ENCODE peak calls at places on chromosomes 3 and 15, in nine cellular contexts. One of them, this sample, is unnamed.

GRCh38 chr3:37163262-37164020 is 10.9 kb downstream of the LRRFIP2 start:
- DNase-seq in cardiac fibroblast: peak
- DNase-seq in body of pancreas: no peak
- DNase-seq in heart left ventricle: no peak
- DNase-seq in GM12864: no peak
- DNase-seq in thoracic aorta: no peak
- DNase-seq in fibroblast of mammary gland: peak
- DNase-seq in foreskin fibroblast: peak
- DNase-seq in adrenal gland: no peak
- DNase-seq in this sample: no peak

GRCh38 chr3:71421820-71422566 is 161.5 kb downstream of the FOXP1 start:
- DNase-seq in cardiac fibroblast: no peak
- DNase-seq in body of pancreas: no peak
- DNase-seq in heart left ventricle: no peak
- DNase-seq in GM12864: peak
- DNase-seq in thoracic aorta: no peak
- DNase-seq in fibroblast of mammary gland: no peak
- DNase-seq in foreskin fibroblast: no peak
- DNase-seq in adrenal gland: no peak
- DNase-seq in this sample: no peak

GRCh38 chr15:62506217-62506805 is 341.2 kb upstream of the C2CD4B start:
- DNase-seq in cardiac fibroblast: peak
- DNase-seq in body of pancreas: peak
- DNase-seq in heart left ventricle: no peak
- DNase-seq in GM12864: no peak
- DNase-seq in thoracic aorta: no peak
- DNase-seq in fibroblast of mammary gland: peak
- DNase-seq in foreskin fibroblast: peak
- DNase-seq in adrenal gland: no peak
- DNase-seq in this sample: peak

GRCh38 chr15:81411056-81411455 is 37.0 kb upstream of the TMC3 start:
- DNase-seq in cardiac fibroblast: no peak
- DNase-seq in body of pancreas: no peak
- DNase-seq in heart left ventricle: no peak
- DNase-seq in GM12864: no peak
- DNase-seq in thoracic aorta: no peak
- DNase-seq in fibroblast of mammary gland: no peak
- DNase-seq in foreskin fibroblast: no peak
- DNase-seq in adrenal gland: no peak
- DNase-seq in this sample: no peak

GRCh38 chr3:147816770-147817169 is 407.6 kb downstream of the ZIC1 start:
- DNase-seq in cardiac fibroblast: peak
- DNase-seq in body of pancreas: peak
- DNase-seq in heart left ventricle: peak
- DNase-seq in GM12864: no peak
- DNase-seq in thoracic aorta: no peak
- DNase-seq in fibroblast of mammary gland: peak
- DNase-seq in foreskin fibroblast: peak
- DNase-seq in adrenal gland: peak
- DNase-seq in this sample: peak

GRCh38 chr15:76330281-76330680 is 6.3 kb upstream of the ISL2 start:
- DNase-seq in cardiac fibroblast: peak
- DNase-seq in body of pancreas: peak
- DNase-seq in heart left ventricle: peak
- DNase-seq in GM12864: no peak
- DNase-seq in thoracic aorta: no peak
- DNase-seq in fibroblast of mammary gland: peak
- DNase-seq in foreskin fibroblast: peak
- DNase-seq in adrenal gland: peak
- DNase-seq in this sample: no peak

GRCh38 chr3:28050895-28051294 is 190.5 kb upstream of the CMC1 start:
- DNase-seq in cardiac fibroblast: peak
- DNase-seq in body of pancreas: no peak
- DNase-seq in heart left ventricle: no peak
- DNase-seq in GM12864: no peak
- DNase-seq in thoracic aorta: no peak
- DNase-seq in fibroblast of mammary gland: peak
- DNase-seq in foreskin fibroblast: peak
- DNase-seq in adrenal gland: no peak
- DNase-seq in this sample: peak

GRCh38 chr15:99057697-99058420 is 47.0 kb upstream of the SYNM start:
- DNase-seq in cardiac fibroblast: no peak
- DNase-seq in body of pancreas: no peak
- DNase-seq in heart left ventricle: peak
- DNase-seq in GM12864: no peak
- DNase-seq in thoracic aorta: no peak
- DNase-seq in fibroblast of mammary gland: no peak
- DNase-seq in foreskin fibroblast: no peak
- DNase-seq in adrenal gland: peak
- DNase-seq in this sample: no peak

GRCh38 chr15:100873029-100873677 is 6.5 kb upstream of the ALDH1A3 start:
- DNase-seq in cardiac fibroblast: peak
- DNase-seq in body of pancreas: peak
- DNase-seq in heart left ventricle: peak
- DNase-seq in GM12864: peak
- DNase-seq in thoracic aorta: peak
- DNase-seq in fibroblast of mammary gland: peak
- DNase-seq in foreskin fibroblast: peak
- DNase-seq in adrenal gland: peak
- DNase-seq in this sample: peak

GRCh38 chr3:25854214-25854613 is 64.3 kb downstream of the OXSM start:
- DNase-seq in cardiac fibroblast: peak
- DNase-seq in body of pancreas: no peak
- DNase-seq in heart left ventricle: no peak
- DNase-seq in GM12864: no peak
- DNase-seq in thoracic aorta: no peak
- DNase-seq in fibroblast of mammary gland: peak
- DNase-seq in foreskin fibroblast: peak
- DNase-seq in adrenal gland: no peak
- DNase-seq in this sample: no peak

GRCh38 chr3:98884675-98885371 is 16.7 kb downstream of the DCBLD2 start:
- DNase-seq in cardiac fibroblast: peak
- DNase-seq in body of pancreas: no peak
- DNase-seq in heart left ventricle: no peak
- DNase-seq in GM12864: no peak
- DNase-seq in thoracic aorta: no peak
- DNase-seq in fibroblast of mammary gland: peak
- DNase-seq in foreskin fibroblast: peak
- DNase-seq in adrenal gland: no peak
- DNase-seq in this sample: no peak

GRCh38 chr15:97684249-97684648 is 276.3 kb upstream of the ARRDC4 start:
- DNase-seq in cardiac fibroblast: no peak
- DNase-seq in body of pancreas: no peak
- DNase-seq in heart left ventricle: no peak
- DNase-seq in GM12864: no peak
- DNase-seq in thoracic aorta: no peak
- DNase-seq in fibroblast of mammary gland: no peak
- DNase-seq in foreskin fibroblast: no peak
- DNase-seq in adrenal gland: no peak
- DNase-seq in this sample: no peak

GRCh38 chr15:45611305-45611704 is 23.5 kb upstream of the SQOR start:
- DNase-seq in cardiac fibroblast: peak
- DNase-seq in body of pancreas: no peak
- DNase-seq in heart left ventricle: no peak
- DNase-seq in GM12864: no peak
- DNase-seq in thoracic aorta: no peak
- DNase-seq in fibroblast of mammary gland: peak
- DNase-seq in foreskin fibroblast: peak
- DNase-seq in adrenal gland: no peak
- DNase-seq in this sample: peak

GRCh38 chr3:157605356-157605755 is 102.1 kb upstream of the VEPH1 start:
- DNase-seq in cardiac fibroblast: no peak
- DNase-seq in body of pancreas: no peak
- DNase-seq in heart left ventricle: no peak
- DNase-seq in GM12864: no peak
- DNase-seq in thoracic aorta: no peak
- DNase-seq in fibroblast of mammary gland: no peak
- DNase-seq in foreskin fibroblast: no peak
- DNase-seq in adrenal gland: no peak
- DNase-seq in this sample: no peak

GRCh38 chr3:88061749-88062148 is 2.7 kb downstream of the ZNF654 start:
- DNase-seq in cardiac fibroblast: no peak
- DNase-seq in body of pancreas: no peak
- DNase-seq in heart left ventricle: no peak
- DNase-seq in GM12864: no peak
- DNase-seq in thoracic aorta: no peak
- DNase-seq in fibroblast of mammary gland: no peak
- DNase-seq in foreskin fibroblast: peak
- DNase-seq in adrenal gland: no peak
- DNase-seq in this sample: no peak

GRCh38 chr3:9955067-9955502 is 2.9 kb upstream of the PRRT3 start:
- DNase-seq in cardiac fibroblast: peak
- DNase-seq in body of pancreas: peak
- DNase-seq in heart left ventricle: no peak
- DNase-seq in GM12864: no peak
- DNase-seq in thoracic aorta: no peak
- DNase-seq in fibroblast of mammary gland: no peak
- DNase-seq in foreskin fibroblast: peak
- DNase-seq in adrenal gland: peak
- DNase-seq in this sample: no peak

GRCh38 chr3:15795563-15796308 is 2.0 kb downstream of the ANKRD28 start:
- DNase-seq in cardiac fibroblast: peak
- DNase-seq in body of pancreas: no peak
- DNase-seq in heart left ventricle: no peak
- DNase-seq in GM12864: no peak
- DNase-seq in thoracic aorta: no peak
- DNase-seq in fibroblast of mammary gland: peak
- DNase-seq in foreskin fibroblast: peak
- DNase-seq in adrenal gland: no peak
- DNase-seq in this sample: no peak

GRCh38 chr15:29037997-29038700 is 152.4 kb downstream of the APBA2 start:
- DNase-seq in cardiac fibroblast: no peak
- DNase-seq in body of pancreas: no peak
- DNase-seq in heart left ventricle: no peak
- DNase-seq in GM12864: no peak
- DNase-seq in thoracic aorta: no peak
- DNase-seq in fibroblast of mammary gland: no peak
- DNase-seq in foreskin fibroblast: no peak
- DNase-seq in adrenal gland: peak
- DNase-seq in this sample: no peak

GRCh38 chr15:58934114-58934447 is 602 bp upstream of the SLTM start:
- DNase-seq in cardiac fibroblast: no peak
- DNase-seq in body of pancreas: no peak
- DNase-seq in heart left ventricle: no peak
- DNase-seq in GM12864: no peak
- DNase-seq in thoracic aorta: no peak
- DNase-seq in fibroblast of mammary gland: no peak
- DNase-seq in foreskin fibroblast: no peak
- DNase-seq in adrenal gland: no peak
- DNase-seq in this sample: no peak

GRCh38 chr3:22141769-22142168 is 390.8 kb upstream of the ZNF385D start:
- DNase-seq in cardiac fibroblast: no peak
- DNase-seq in body of pancreas: no peak
- DNase-seq in heart left ventricle: no peak
- DNase-seq in GM12864: no peak
- DNase-seq in thoracic aorta: no peak
- DNase-seq in fibroblast of mammary gland: no peak
- DNase-seq in foreskin fibroblast: no peak
- DNase-seq in adrenal gland: no peak
- DNase-seq in this sample: no peak

GRCh38 chr15:26721231-26721630 is 51.6 kb downstream of the GABRB3 start:
- DNase-seq in cardiac fibroblast: no peak
- DNase-seq in body of pancreas: no peak
- DNase-seq in heart left ventricle: no peak
- DNase-seq in GM12864: no peak
- DNase-seq in thoracic aorta: no peak
- DNase-seq in fibroblast of mammary gland: no peak
- DNase-seq in foreskin fibroblast: no peak
- DNase-seq in adrenal gland: no peak
- DNase-seq in this sample: no peak
- H3K4me3 ChIP-seq in cardiac fibroblast: no peak
- H3K4me3 ChIP-seq in body of pancreas: no peak
- H3K4me3 ChIP-seq in heart left ventricle: no peak
- H3K4me3 ChIP-seq in GM12864: no peak
- H3K4me3 ChIP-seq in thoracic aorta: no peak
- H3K4me3 ChIP-seq in fibroblast of mammary gland: no peak
- H3K4me3 ChIP-seq in foreskin fibroblast: no peak
- H3K4me3 ChIP-seq in adrenal gland: no peak
- H3K4me3 ChIP-seq in this sample: no peak

DNA sequence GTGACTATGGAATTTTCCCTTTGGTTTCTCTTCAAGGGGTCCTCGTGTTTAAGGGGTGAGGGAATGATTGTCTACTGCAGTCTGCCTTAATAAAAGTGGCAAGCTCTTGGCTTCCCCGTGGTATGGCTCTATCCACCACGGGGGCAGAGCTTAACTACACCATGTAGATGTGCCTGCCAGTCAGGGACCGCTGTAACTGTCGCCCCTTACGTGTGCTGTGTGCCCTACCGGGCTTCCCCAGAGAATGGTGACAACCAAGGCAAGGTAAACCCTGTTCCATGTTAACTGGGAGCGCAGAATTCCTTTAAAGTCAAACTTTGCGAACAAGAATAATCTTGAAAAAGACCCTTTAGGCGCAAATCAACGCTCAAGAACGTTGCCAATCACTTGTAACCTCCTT is 966 bp upstream of the C3orf80 start:
- DNase-seq in cardiac fibroblast: no peak
- DNase-seq in body of pancreas: no peak
- DNase-seq in heart left ventricle: no peak
- DNase-seq in GM12864: no peak
- DNase-seq in thoracic aorta: no peak
- DNase-seq in fibroblast of mammary gland: no peak
- DNase-seq in foreskin fibroblast: no peak
- DNase-seq in adrenal gland: no peak
- DNase-seq in this sample: no peak
- H3K4me3 ChIP-seq in cardiac fibroblast: no peak
- H3K4me3 ChIP-seq in body of pancreas: no peak
- H3K4me3 ChIP-seq in heart left ventricle: no peak
- H3K4me3 ChIP-seq in GM12864: no peak
- H3K4me3 ChIP-seq in thoracic aorta: no peak
- H3K4me3 ChIP-seq in fibroblast of mammary gland: no peak
- H3K4me3 ChIP-seq in foreskin fibroblast: no peak
- H3K4me3 ChIP-seq in adrenal gland: no peak
- H3K4me3 ChIP-seq in this sample: no peak

DNA sequence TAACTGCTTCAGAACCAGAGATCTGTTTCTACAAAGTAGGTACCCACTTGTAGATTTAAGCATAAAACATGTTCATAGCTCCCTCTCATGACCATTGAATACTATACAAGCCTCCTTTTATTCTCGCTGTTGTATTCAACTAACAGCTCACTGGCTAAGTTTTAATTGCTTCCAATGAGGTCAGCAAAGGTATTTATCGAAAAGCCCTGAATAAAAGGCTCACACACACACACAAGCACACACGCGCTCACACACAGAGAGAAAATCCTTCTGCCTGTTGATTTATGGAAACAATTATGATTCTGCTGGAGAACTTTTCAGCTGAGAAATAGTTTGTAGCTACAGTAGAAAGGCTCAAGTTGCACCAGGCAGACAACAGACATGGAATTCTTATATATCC is at the start of gene FGF7:
- DNase-seq in cardiac fibroblast: peak
- DNase-seq in body of pancreas: no peak
- DNase-seq in heart left ventricle: no peak
- DNase-seq in GM12864: no peak
- DNase-seq in thoracic aorta: no peak
- DNase-seq in fibroblast of mammary gland: peak
- DNase-seq in foreskin fibroblast: peak
- DNase-seq in adrenal gland: no peak
- DNase-seq in this sample: peak
- H3K4me3 ChIP-seq in cardiac fibroblast: no peak
- H3K4me3 ChIP-seq in body of pancreas: no peak
- H3K4me3 ChIP-seq in heart left ventricle: peak
- H3K4me3 ChIP-seq in GM12864: no peak
- H3K4me3 ChIP-seq in thoracic aorta: peak
- H3K4me3 ChIP-seq in fibroblast of mammary gland: peak
- H3K4me3 ChIP-seq in foreskin fibroblast: peak
- H3K4me3 ChIP-seq in adrenal gland: no peak
- H3K4me3 ChIP-seq in this sample: peak

GRCh38 chr15:49438970-49439631 is 16.1 kb downstream of the FGF7 start:
- DNase-seq in cardiac fibroblast: peak
- DNase-seq in body of pancreas: peak
- DNase-seq in heart left ventricle: peak
- DNase-seq in GM12864: peak
- DNase-seq in thoracic aorta: no peak
- DNase-seq in fibroblast of mammary gland: no peak
- DNase-seq in foreskin fibroblast: no peak
- DNase-seq in adrenal gland: no peak
- DNase-seq in this sample: no peak
- H3K4me3 ChIP-seq in cardiac fibroblast: no peak
- H3K4me3 ChIP-seq in body of pancreas: no peak
- H3K4me3 ChIP-seq in heart left ventricle: no peak
- H3K4me3 ChIP-seq in GM12864: no peak
- H3K4me3 ChIP-seq in thoracic aorta: no peak
- H3K4me3 ChIP-seq in fibroblast of mammary gland: no peak
- H3K4me3 ChIP-seq in foreskin fibroblast: no peak
- H3K4me3 ChIP-seq in adrenal gland: no peak
- H3K4me3 ChIP-seq in this sample: no peak